ENCODE peak calls at places on chromosomes 13 and 19, in four cellular contexts. H is GM23338, B is hepatocyte, V is PC-3. U is an unnamed sample.

GRCh38 chr19:16216744-16217670 is 19.3 kb downstream of the AP1M1 start:
- DNase-seq in H (no peak), B (no peak), V (no peak), U (no peak)

GRCh38 chr19:39568604-39569003 is 28.6 kb upstream of the EID2 start:
- DNase-seq in H (no peak), B (no peak), V (peak), U (peak)

GRCh38 chr19:16378291-16378889 is 53.8 kb downstream of the KLF2 start:
- DNase-seq in H (no peak), B (no peak), V (no peak), U (no peak)

GRCh38 chr13:76635232-76636021 is 250.8 kb downstream of the KCTD12 start:
- DNase-seq in H (no peak), B (peak), V (no peak), U (no peak)

GRCh38 chr13:20700288-20700687 is 3.2 kb upstream of the IL17D start:
- DNase-seq in H (no peak), B (no peak), V (no peak), U (no peak)

GRCh38 chr19:4232614-4233281 is 3.4 kb downstream of the EBI3 start:
- DNase-seq in H (no peak), B (no peak), V (no peak), U (no peak)

GRCh38 chr19:5805465-5806132 is 732 bp downstream of the NRTN start:
- DNase-seq in H (peak), B (peak), V (peak), U (peak)

GRCh38 chr19:35044317-35045117 is 3.0 kb downstream of the HPN start:
- DNase-seq in H (peak), B (peak), V (peak), U (peak)

GRCh38 chr13:33745370-33746324 is 72.3 kb upstream of the RFC3 start:
- DNase-seq in H (no peak), B (no peak), V (no peak), U (no peak)

DNA sequence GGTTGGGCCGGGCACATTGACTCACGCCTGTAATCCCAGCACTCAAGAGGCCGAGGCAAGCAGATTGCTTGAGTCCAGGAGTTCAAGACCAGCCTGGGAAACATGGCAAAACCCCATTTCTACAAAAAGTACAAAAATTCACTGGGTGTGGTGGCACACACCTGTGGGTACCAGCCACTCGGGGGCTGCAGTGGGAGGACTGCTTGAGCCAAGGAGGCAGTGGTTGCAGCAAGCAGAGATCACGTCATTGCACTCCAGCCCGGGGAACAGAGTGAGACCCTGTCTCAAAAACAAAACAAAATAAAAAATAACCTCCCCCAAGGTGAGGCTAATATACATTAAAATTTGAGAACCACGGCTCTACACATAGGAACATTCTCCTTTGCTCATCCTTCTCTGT is 24.9 kb downstream of the NLRP13 start:
- DNase-seq in H (no peak), B (no peak), V (no peak), U (no peak)
- TF ChIP-seq EZH2phosphoT487 in H (no peak), B (no peak), V (no peak), U (no peak)

GRCh38 chr13:59452189-59452588 is 711.5 kb downstream of the DIAPH3 start:
- DNase-seq in H (no peak), B (no peak), V (no peak), U (no peak)

GRCh38 chr13:59449750-59450149 is 714.0 kb downstream of the DIAPH3 start:
- DNase-seq in H (no peak), B (no peak), V (no peak), U (no peak)

GRCh38 chr13:59447031-59447430 is 716.7 kb downstream of the DIAPH3 start:
- DNase-seq in H (no peak), B (no peak), V (no peak), U (no peak)

GRCh38 chr13:59447846-59448620 is 715.7 kb downstream of the DIAPH3 start:
- DNase-seq in H (peak), B (no peak), V (no peak), U (peak)

GRCh38 chr13:59450218-59450617 is 713.5 kb downstream of the DIAPH3 start:
- DNase-seq in H (no peak), B (no peak), V (no peak), U (no peak)
- TF ChIP-seq EZH2phosphoT487 in H (no peak), B (no peak), V (no peak), U (no peak)

DNA sequence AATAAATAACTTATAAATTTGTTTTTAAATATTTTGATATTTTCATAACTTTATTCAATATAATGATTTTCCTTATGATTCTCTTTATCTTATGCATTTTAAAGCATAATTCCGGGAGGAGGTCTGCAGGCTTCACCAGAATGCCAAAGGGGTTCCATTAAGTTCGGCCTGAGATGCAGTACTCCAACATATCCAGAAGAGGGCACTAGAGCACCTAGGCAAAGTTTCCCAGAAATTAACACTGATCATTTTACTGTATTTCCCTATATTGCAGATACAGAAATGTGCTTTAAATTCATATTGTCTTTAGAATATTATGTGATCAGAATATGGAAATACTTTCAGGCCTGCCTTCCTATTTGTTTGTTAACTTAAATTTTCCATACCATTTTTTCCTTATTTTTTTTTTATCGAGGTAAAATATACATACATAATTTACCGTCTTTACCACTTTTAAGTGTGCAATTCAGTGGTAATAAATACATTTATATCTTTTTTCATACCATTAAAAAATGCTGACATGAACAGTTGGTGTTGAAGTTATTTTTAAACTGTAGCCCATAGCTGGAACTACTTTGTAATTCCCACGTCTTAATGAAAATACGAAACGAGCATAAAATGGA is 58.9 kb upstream of the TM9SF2 start:
- DNase-seq in H (peak), B (peak), V (peak), U (peak)
- TF ChIP-seq EZH2phosphoT487 in H (no peak), B (no peak), V (no peak), U (no peak)

GRCh38 chr19:1746401-1747284 is 6.7 kb upstream of the ONECUT3 start:
- DNase-seq in H (no peak), B (no peak), V (peak), U (peak)
- TF ChIP-seq EZH2phosphoT487 in H (no peak), B (no peak), V (no peak), U (no peak)

GRCh38 chr13:52945348-52945747 is 83.3 kb upstream of the OLFM4 start:
- DNase-seq in H (no peak), B (no peak), V (no peak), U (no peak)
- TF ChIP-seq EZH2phosphoT487 in H (no peak), B (no peak), V (no peak), U (no peak)

GRCh38 chr19:53431399-53432087 is at the start of gene ZNF761:
- DNase-seq in H (peak), B (peak), V (peak), U (peak)

GRCh38 chr19:53432088-53432661 is 391 bp downstream of the ZNF761 start:
- DNase-seq in H (peak), B (peak), V (peak), U (peak)
- TF ChIP-seq EZH2phosphoT487 in H (no peak), B (no peak), V (no peak), U (no peak)

GRCh38 chr19:19459099-19459498 is 53.6 kb downstream of the GATAD2A start:
- DNase-seq in H (no peak), B (no peak), V (no peak), U (peak)
- TF ChIP-seq EZH2phosphoT487 in H (no peak), B (no peak), V (no peak), U (no peak)

U was measured in GM23248.